ENCODE peak calls at places on chromosomes 7 and 10, in seven cellular contexts. One of them, this sample, is unnamed.

GRCh38 chr7:120089968-120090367 is 183.0 kb upstream of the KCND2 start:
- DNase-seq in H1: no peak
- DNase-seq in IMR-90: peak
- DNase-seq in trophoblast cell: peak
- DNase-seq in mesenchymal stem cell: no peak
- DNase-seq in mesendoderm: peak
- DNase-seq in neuronal stem cell: no peak
- DNase-seq in this sample: peak

GRCh38 chr10:125144693-125145623 is 15.4 kb downstream of the CTBP2 start:
- DNase-seq in IMR-90: peak
- DNase-seq in trophoblast cell: no peak
- DNase-seq in mesenchymal stem cell: peak
- DNase-seq in mesendoderm: peak
- DNase-seq in H1: peak
- DNase-seq in neuronal stem cell: no peak
- DNase-seq in this sample: peak

GRCh38 chr7:71389976-71390375 is 258.0 kb downstream of the GALNT17 start:
- DNase-seq in mesenchymal stem cell: no peak
- DNase-seq in IMR-90: no peak
- DNase-seq in H1: no peak
- DNase-seq in trophoblast cell: no peak
- DNase-seq in neuronal stem cell: peak
- DNase-seq in mesendoderm: peak
- DNase-seq in this sample: no peak

GRCh38 chr10:126094537-126094936 is 198.2 kb downstream of the FANK1 start:
- DNase-seq in trophoblast cell: no peak
- DNase-seq in IMR-90: peak
- DNase-seq in neuronal stem cell: no peak
- DNase-seq in mesendoderm: no peak
- DNase-seq in mesenchymal stem cell: peak
- DNase-seq in H1: no peak
- DNase-seq in this sample: no peak

GRCh38 chr10:114615600-114616007 is 42.5 kb downstream of the ABLIM1 start:
- DNase-seq in trophoblast cell: no peak
- DNase-seq in H1: no peak
- DNase-seq in IMR-90: no peak
- DNase-seq in neuronal stem cell: no peak
- DNase-seq in mesendoderm: no peak
- DNase-seq in mesenchymal stem cell: no peak
- DNase-seq in this sample: no peak

GRCh38 chr7:91718071-91718470 is 162.4 kb downstream of the MTERF1 start:
- DNase-seq in H1: no peak
- DNase-seq in neuronal stem cell: no peak
- DNase-seq in mesendoderm: peak
- DNase-seq in mesenchymal stem cell: no peak
- DNase-seq in IMR-90: no peak
- DNase-seq in trophoblast cell: no peak
- DNase-seq in this sample: no peak

GRCh38 chr10:126208736-126209317 is 179.4 kb downstream of the ADAM12 start:
- DNase-seq in H1: no peak
- DNase-seq in IMR-90: no peak
- DNase-seq in neuronal stem cell: no peak
- DNase-seq in trophoblast cell: no peak
- DNase-seq in mesenchymal stem cell: no peak
- DNase-seq in mesendoderm: no peak
- DNase-seq in this sample: no peak

GRCh38 chr10:7322623-7323022 is 88.2 kb downstream of the SFMBT2 start:
- DNase-seq in neuronal stem cell: no peak
- DNase-seq in mesenchymal stem cell: no peak
- DNase-seq in trophoblast cell: no peak
- DNase-seq in IMR-90: no peak
- DNase-seq in H1: no peak
- DNase-seq in mesendoderm: no peak
- DNase-seq in this sample: no peak

DNA sequence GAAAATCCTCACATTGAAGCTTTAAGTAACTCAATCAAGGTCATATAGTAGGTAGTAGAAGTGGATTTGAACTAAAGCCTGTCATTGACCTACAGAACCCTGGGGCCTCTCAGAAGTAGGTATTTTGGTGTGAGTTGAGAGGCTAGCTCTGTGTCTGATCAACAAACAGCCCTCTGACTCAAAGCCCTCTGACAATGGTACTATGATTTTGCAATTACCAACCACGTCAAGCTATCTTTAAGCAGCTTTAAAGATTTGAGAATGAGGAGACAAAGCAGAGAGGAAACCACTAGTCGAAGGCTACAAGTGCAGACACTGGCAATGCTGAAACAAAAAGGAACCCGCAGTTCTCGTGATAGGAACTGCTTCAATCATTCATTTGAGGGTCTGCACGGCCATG is 19.0 kb upstream of the PDE1C start:
- DNase-seq in trophoblast cell: no peak
- DNase-seq in mesendoderm: no peak
- DNase-seq in H1: no peak
- DNase-seq in neuronal stem cell: no peak
- DNase-seq in IMR-90: no peak
- DNase-seq in mesenchymal stem cell: no peak
- DNase-seq in this sample: no peak
- H2BK120ac ChIP-seq in trophoblast cell: no peak
- H2BK120ac ChIP-seq in mesendoderm: no peak
- H2BK120ac ChIP-seq in H1: no peak
- H2BK120ac ChIP-seq in neuronal stem cell: no peak
- H2BK120ac ChIP-seq in IMR-90: no peak
- H2BK120ac ChIP-seq in mesenchymal stem cell: no peak
- H2BK120ac ChIP-seq in this sample: no peak

DNA sequence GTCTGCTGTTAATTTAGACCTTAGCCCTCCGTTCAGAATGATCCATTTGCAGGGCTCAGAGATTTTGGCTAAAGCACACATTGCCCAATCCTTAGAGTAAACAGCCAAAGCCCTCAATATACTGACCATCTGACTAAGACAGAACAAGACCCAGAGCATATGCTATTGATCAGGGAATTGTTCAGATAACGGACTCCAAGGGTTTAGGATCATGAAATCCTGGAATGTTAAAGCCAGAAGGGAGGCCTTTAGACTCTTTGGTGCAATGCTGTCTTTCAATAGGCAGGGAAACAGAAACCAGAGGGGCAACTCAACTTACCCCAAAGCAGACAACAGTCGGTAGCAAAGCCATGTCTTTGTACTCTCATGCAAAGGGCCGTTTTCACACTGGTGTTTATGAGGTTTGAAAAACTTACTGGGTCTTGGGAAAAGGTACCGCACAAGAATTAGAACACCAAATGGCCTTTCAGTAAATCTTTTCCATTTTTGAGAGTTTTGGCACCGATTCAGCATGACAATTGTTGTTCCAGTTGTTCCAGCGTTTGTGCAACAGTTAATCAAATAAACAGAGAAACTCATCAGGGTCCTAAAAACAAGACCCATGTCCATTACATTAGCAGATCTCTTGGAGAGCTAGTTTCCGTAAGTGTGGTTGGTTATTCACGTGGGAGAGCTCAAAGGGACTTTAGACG is 94.2 kb upstream of the AGBL3 start:
- DNase-seq in trophoblast cell: no peak
- DNase-seq in H1: no peak
- DNase-seq in mesendoderm: no peak
- DNase-seq in IMR-90: peak
- DNase-seq in neuronal stem cell: no peak
- DNase-seq in mesenchymal stem cell: peak
- DNase-seq in this sample: no peak
- H2BK120ac ChIP-seq in trophoblast cell: no peak
- H2BK120ac ChIP-seq in H1: peak
- H2BK120ac ChIP-seq in mesendoderm: no peak
- H2BK120ac ChIP-seq in IMR-90: peak
- H2BK120ac ChIP-seq in neuronal stem cell: no peak
- H2BK120ac ChIP-seq in mesenchymal stem cell: no peak
- H2BK120ac ChIP-seq in this sample: no peak

DNA sequence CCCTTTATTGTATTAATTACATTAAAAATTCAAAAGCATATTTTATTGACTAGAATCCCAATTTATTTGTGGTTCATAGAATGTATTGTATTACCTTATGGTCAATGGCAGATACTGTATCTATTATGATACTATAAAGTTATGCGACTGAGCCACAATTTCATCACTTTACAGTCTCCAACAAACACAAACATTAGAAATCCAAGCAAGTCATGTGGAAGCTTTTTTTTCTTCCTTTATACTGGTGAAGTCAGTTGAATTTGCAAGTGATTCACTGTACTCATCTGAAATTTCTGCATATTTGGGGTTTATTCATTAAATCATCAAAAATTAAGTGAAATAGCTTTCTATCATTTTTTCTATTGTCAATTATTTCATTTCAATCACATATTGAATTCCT is 54.3 kb downstream of the BMPER start:
- DNase-seq in trophoblast cell: no peak
- DNase-seq in H1: no peak
- DNase-seq in mesendoderm: no peak
- DNase-seq in neuronal stem cell: no peak
- DNase-seq in IMR-90: peak
- DNase-seq in mesenchymal stem cell: no peak
- DNase-seq in this sample: no peak
- H2BK120ac ChIP-seq in trophoblast cell: no peak
- H2BK120ac ChIP-seq in H1: no peak
- H2BK120ac ChIP-seq in mesendoderm: no peak
- H2BK120ac ChIP-seq in neuronal stem cell: no peak
- H2BK120ac ChIP-seq in IMR-90: no peak
- H2BK120ac ChIP-seq in mesenchymal stem cell: no peak
- H2BK120ac ChIP-seq in this sample: no peak

GRCh38 chr10:44197646-44198045 is 187.3 kb downstream of the CXCL12 start:
- DNase-seq in mesenchymal stem cell: no peak
- DNase-seq in IMR-90: no peak
- DNase-seq in H1: no peak
- DNase-seq in trophoblast cell: no peak
- DNase-seq in neuronal stem cell: no peak
- DNase-seq in mesendoderm: no peak
- DNase-seq in this sample: no peak
- H2BK120ac ChIP-seq in mesenchymal stem cell: no peak
- H2BK120ac ChIP-seq in IMR-90: peak
- H2BK120ac ChIP-seq in H1: no peak
- H2BK120ac ChIP-seq in trophoblast cell: no peak
- H2BK120ac ChIP-seq in neuronal stem cell: no peak
- H2BK120ac ChIP-seq in mesendoderm: no peak
- H2BK120ac ChIP-seq in this sample: no peak

GRCh38 chr7:37310322-37311080 is 138.2 kb downstream of the ELMO1 start:
- DNase-seq in mesendoderm: no peak
- DNase-seq in neuronal stem cell: no peak
- DNase-seq in IMR-90: no peak
- DNase-seq in trophoblast cell: peak
- DNase-seq in H1: no peak
- DNase-seq in mesenchymal stem cell: no peak
- DNase-seq in this sample: no peak
- H2BK120ac ChIP-seq in mesendoderm: no peak
- H2BK120ac ChIP-seq in neuronal stem cell: no peak
- H2BK120ac ChIP-seq in IMR-90: no peak
- H2BK120ac ChIP-seq in trophoblast cell: no peak
- H2BK120ac ChIP-seq in H1: no peak
- H2BK120ac ChIP-seq in mesenchymal stem cell: no peak
- H2BK120ac ChIP-seq in this sample: no peak

DNA sequence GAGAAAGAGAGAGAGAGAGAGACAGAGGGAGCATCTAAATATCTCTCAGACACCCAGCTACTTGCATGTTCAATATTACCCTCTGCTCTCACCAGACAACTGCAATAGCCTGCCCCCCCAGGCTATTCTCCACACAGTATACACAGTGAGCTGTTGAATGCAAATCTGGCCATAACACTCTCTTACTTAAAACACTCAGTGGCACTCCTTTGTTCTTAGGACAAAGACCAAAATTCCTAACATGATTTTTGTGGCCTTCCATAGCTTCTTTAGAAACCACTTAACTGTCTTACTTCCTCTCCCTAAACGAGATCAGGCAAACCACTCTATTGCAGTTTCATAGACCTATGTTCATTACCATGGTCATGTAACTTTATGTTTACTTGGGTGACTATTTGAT is 903.6 kb upstream of the AUTS2 start:
- DNase-seq in trophoblast cell: no peak
- DNase-seq in IMR-90: no peak
- DNase-seq in mesendoderm: no peak
- DNase-seq in H1: no peak
- DNase-seq in mesenchymal stem cell: no peak
- DNase-seq in neuronal stem cell: no peak
- DNase-seq in this sample: no peak
- H2BK120ac ChIP-seq in trophoblast cell: no peak
- H2BK120ac ChIP-seq in IMR-90: peak
- H2BK120ac ChIP-seq in mesendoderm: no peak
- H2BK120ac ChIP-seq in H1: no peak
- H2BK120ac ChIP-seq in mesenchymal stem cell: no peak
- H2BK120ac ChIP-seq in neuronal stem cell: no peak
- H2BK120ac ChIP-seq in this sample: no peak

GRCh38 chr7:18407385-18407784 is 88.2 kb upstream of the HDAC9 start:
- DNase-seq in H1: no peak
- DNase-seq in trophoblast cell: no peak
- DNase-seq in mesendoderm: no peak
- DNase-seq in IMR-90: no peak
- DNase-seq in neuronal stem cell: no peak
- DNase-seq in mesenchymal stem cell: no peak
- DNase-seq in this sample: no peak
- H2BK120ac ChIP-seq in H1: no peak
- H2BK120ac ChIP-seq in trophoblast cell: no peak
- H2BK120ac ChIP-seq in mesendoderm: no peak
- H2BK120ac ChIP-seq in IMR-90: peak
- H2BK120ac ChIP-seq in neuronal stem cell: no peak
- H2BK120ac ChIP-seq in mesenchymal stem cell: no peak
- H2BK120ac ChIP-seq in this sample: no peak

DNA sequence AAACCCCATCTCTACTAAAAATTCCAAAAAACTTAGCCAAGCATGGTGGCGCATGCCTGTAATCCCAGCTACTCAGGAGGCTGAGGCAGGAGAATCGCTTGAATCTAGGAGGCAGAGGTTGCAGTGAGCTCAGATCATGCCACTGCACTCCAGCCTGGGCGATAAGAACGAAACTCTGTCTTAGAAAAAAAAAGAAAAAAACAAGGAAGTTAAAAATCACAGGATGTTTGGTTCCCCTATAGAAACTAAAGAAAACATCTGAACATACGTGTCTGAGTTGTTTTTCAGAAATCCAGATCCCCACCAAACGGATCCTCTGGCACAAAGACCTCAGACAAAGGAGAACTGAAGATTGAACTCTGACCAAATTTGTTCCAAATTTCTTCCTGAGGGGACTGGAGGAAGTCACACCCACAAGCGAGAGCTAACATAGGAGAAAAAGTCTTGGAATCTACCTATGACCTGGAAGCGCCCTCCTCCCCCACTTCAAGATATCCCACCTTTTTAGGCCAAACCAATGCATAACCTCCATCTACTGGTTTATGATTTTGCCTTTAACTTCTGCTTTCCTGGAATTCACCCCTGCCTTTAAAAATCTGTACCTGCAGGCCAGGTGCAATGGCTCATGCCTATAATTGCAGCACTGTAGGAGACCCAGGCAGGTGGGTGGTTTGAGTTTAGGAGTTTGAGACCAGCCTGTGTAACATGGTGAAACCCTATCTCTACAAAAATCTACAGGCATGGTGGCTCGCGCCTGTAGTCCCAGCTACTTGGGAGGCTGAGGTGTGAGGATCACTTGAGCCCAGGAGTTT is 19.7 kb upstream of the SIRT1 start:
- DNase-seq in neuronal stem cell: no peak
- DNase-seq in trophoblast cell: no peak
- DNase-seq in H1: no peak
- DNase-seq in mesenchymal stem cell: no peak
- DNase-seq in mesendoderm: no peak
- DNase-seq in IMR-90: no peak
- DNase-seq in this sample: no peak
- H2BK120ac ChIP-seq in neuronal stem cell: no peak
- H2BK120ac ChIP-seq in trophoblast cell: no peak
- H2BK120ac ChIP-seq in H1: no peak
- H2BK120ac ChIP-seq in mesenchymal stem cell: no peak
- H2BK120ac ChIP-seq in mesendoderm: no peak
- H2BK120ac ChIP-seq in IMR-90: no peak
- H2BK120ac ChIP-seq in this sample: no peak

This sample was measured in H9.